ENCODE peak calls at places on chromosomes 3 and 15, in four cellular contexts. C is IMR-90, S is mesendoderm, X is H1. A is an unnamed sample.

GRCh38 chr3:58973796-58974195 is 76.0 kb downstream of the CFAP20DC start:
- DNase-seq in X (no peak), C (peak; percentile 79), S (no peak), A (no peak)

GRCh38 chr3:36969540-36970432 is 23.1 kb downstream of the EPM2AIP1 start:
- DNase-seq in S (peak; percentile 98), C (peak; percentile 93), X (no peak), A (peak; percentile 60)

GRCh38 chr3:111768571-111769100 is 90.4 kb upstream of the PHLDB2 start:
- DNase-seq in S (no peak), C (peak; percentile 91), X (no peak), A (no peak)

GRCh38 chr3:127264292-127264691 is 23.6 kb downstream of the PRR20G start:
- DNase-seq in S (no peak), X (no peak), C (peak; percentile 12), A (no peak)

GRCh38 chr3:126025116-126025729 is 56.2 kb downstream of the ROPN1B start:
- DNase-seq in C (no peak), S (no peak), X (no peak), A (peak; percentile 22)

GRCh38 chr3:35602395-35602936 is 36.9 kb upstream of the ARPP21 start:
- DNase-seq in X (no peak), S (no peak), C (no peak), A (no peak)

GRCh38 chr3:32045091-32045964 is 61.1 kb upstream of the GPD1L start:
- DNase-seq in S (peak; percentile 23), X (no peak), C (peak; percentile 81), A (peak; percentile 38)

GRCh38 chr15:44082558-44083151 is 112.4 kb downstream of the FRMD5 start:
- DNase-seq in X (no peak), C (peak; percentile 32), S (no peak), A (no peak)

GRCh38 chr3:71060536-71060935 is 523.0 kb downstream of the FOXP1 start:
- DNase-seq in S (no peak), C (no peak), X (no peak), A (no peak)

GRCh38 chr15:48433226-48433886 is 102.1 kb downstream of the DUT start:
- DNase-seq in S (no peak), X (no peak), C (peak; percentile 73), A (no peak)

GRCh38 chr15:90035095-90035834 is 34.1 kb downstream of the ZNF710 start:
- DNase-seq in C (peak; percentile 62), S (peak; percentile 84), X (no peak), A (no peak)

GRCh38 chr3:186974824-186975281 is 44.5 kb downstream of the ST6GAL1 start:
- DNase-seq in C (no peak), X (no peak), S (no peak), A (no peak)

GRCh38 chr3:20668411-20668810 is 482.4 kb upstream of the SGO1 start:
- DNase-seq in C (no peak), S (peak; percentile 87), X (peak; percentile 19), A (peak; percentile 72)

GRCh38 chr3:43162573-43163084 is 56.8 kb upstream of the POMGNT2 start:
- DNase-seq in C (no peak), S (peak; percentile 34), X (no peak), A (no peak)

GRCh38 chr15:61812476-61812875 is 247.8 kb downstream of the VPS13C start:
- DNase-seq in S (no peak), C (no peak), X (no peak), A (no peak)

GRCh38 chr3:167450195-167450594 is 23.6 kb downstream of the SERPINI2 start:
- DNase-seq in C (no peak), S (no peak), X (no peak), A (no peak)

GRCh38 chr15:35871812-35872211 is 325.8 kb upstream of the DPH6 start:
- DNase-seq in X (no peak), S (no peak), C (no peak), A (no peak)
- H4K5ac ChIP-seq in X (no peak overlapping the region), S (no peak overlapping the region), C (no peak overlapping the region), A (no peak overlapping the region)

DNA sequence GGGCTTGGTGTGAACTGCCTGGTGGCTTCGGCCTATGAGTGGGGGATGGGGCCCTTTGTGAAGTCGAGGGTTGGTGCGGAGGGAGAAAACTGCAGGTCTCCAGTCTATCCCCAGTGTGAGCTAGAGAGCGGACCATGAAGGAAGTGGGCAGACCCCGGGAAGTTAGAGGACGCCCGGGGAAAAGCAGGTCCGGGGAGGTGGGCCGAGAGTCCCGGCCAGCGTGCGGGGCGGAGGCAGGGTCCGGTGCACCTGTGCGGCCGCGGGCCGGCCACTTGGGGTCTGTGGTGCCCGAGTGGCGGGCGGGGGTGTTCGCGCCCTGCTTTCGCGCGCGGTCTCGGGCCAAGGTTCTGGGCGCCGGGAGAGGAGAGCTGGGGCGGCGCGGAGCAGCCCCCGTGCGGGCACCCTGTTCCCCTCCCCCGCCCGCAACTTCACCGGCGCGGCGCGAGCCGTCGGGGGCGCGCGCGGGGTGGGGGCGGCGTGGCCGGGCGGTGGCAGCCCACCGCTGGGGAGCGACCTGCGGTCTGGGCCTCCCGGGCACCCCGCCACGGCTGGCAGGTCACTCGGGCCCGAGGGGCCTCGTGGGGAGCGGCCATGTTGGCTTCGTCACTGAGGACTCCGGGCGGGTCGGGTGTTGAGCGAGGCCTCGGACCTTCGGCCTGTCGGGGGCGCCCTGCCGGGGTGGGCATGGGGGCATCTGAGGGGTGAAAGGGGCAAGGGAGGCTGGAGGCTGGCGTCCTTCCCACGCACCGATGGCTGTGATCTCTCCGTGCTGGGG is 4.8 kb downstream of the UBE2E1 start:
- DNase-seq in C (no peak), X (peak; percentile 59), S (peak; percentile 95), A (peak; percentile 79)
- H2BK120ac ChIP-seq in C (peak overlapping the region; percentile 2), X (no peak overlapping the region), S (peak overlapping the region; percentile 55), A (no peak overlapping the region)

GRCh38 chr15:60128710-60129109 is 124.6 kb downstream of the FOXB1 start:
- DNase-seq in C (no peak), X (no peak), S (no peak), A (no peak)
- H4K5ac ChIP-seq in C (no peak overlapping the region), X (no peak overlapping the region), S (no peak overlapping the region), A (no peak overlapping the region)

GRCh38 chr3:49723631-49724551 is at the start of gene GMPPB:
- DNase-seq in S (peak; percentile 99), C (peak; percentile 95), X (peak; percentile 91), A (peak; percentile 98)
- H2BK120ac ChIP-seq in S (no peak within 1 kb of the TSS), C (peak within 1 kb of the TSS; percentile 32), X (no peak within 1 kb of the TSS), A (no peak within 1 kb of the TSS)

DNA sequence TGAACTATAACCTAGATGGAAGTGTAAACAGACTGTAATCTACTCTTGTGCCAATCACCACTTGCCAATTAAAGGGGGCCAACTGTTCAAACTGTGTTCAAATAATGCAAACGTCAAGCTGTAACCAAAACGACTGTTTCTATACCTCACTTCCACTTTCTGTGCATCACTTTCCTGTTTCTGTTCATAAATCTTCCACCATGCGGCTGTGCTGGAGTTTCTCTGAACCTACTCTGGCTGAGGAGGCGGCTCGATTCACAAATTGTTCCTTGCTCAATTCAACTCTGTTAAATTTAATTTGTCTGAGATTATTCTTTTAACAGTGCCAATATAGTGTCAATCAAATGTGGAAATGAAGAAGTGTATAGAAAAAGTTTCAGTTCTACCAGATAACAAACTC is 206.7 kb upstream of the TBC1D5 start:
- DNase-seq in S (no peak), C (no peak), X (no peak), A (no peak)
- H4K5ac ChIP-seq in S (no peak overlapping the region), C (no peak overlapping the region), X (no peak overlapping the region), A (no peak overlapping the region)

GRCh38 chr3:74124716-74125115 is 489.7 kb downstream of the CNTN3 start:
- DNase-seq in X (no peak), C (no peak), S (no peak), A (no peak)

GRCh38 chr3:74127261-74127660 is 487.2 kb downstream of the CNTN3 start:
- DNase-seq in C (no peak), S (no peak), X (no peak), A (no peak)

GRCh38 chr3:74122281-74122680 is 492.2 kb downstream of the CNTN3 start:
- DNase-seq in C (no peak), S (no peak), X (no peak), A (no peak)

GRCh38 chr3:74119221-74119620 is 494.5 kb upstream of the PDZRN3 start:
- DNase-seq in C (no peak), S (no peak), X (no peak), A (no peak)

GRCh38 chr3:74121761-74122160 is 492.7 kb downstream of the CNTN3 start:
- DNase-seq in X (no peak), S (no peak), C (peak; percentile 10), A (no peak)
- H2BK120ac ChIP-seq in X (no peak overlapping the region), S (no peak overlapping the region), C (no peak overlapping the region), A (no peak overlapping the region)

GRCh38 chr3:106309274-106309673 is 440.5 kb upstream of the CBLB start:
- DNase-seq in S (no peak), C (no peak), X (no peak), A (no peak)
- H4K5ac ChIP-seq in S (no peak overlapping the region), C (no peak overlapping the region), X (no peak overlapping the region), A (no peak overlapping the region)

DNA sequence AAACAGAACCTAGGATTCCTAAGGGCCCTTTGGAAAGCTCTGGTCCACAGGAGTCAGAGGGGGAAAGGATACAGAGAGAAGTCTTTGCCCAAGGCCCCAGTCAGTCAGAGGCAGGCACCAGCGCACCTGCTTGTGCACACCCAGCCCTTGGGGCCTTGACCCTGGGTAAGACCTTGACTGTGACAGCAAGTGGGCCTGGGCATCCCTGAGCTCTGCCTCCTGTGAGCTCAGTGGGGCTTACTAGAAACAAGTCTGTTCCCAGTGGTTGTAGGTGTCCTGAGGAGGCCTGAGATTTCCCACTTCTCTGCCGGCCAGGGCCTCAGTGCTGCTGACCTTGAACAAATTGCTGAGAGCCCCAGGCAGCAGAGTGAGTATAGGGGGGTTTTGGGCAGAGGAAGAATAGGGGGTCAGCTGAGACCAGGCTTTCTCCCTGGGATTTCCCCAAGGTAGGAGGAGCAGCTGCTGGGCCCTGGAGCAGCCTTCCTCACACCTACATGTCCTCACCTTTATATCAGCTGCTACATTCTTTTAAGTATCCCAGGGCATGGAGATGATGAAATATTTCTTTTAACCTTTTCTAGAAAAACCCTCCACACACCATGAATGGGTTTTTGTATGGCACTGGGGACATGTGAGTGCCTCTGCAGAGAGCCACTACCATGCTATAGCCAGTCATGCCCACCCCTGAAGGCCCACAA is 9.7 kb upstream of the DAG1 start:
- DNase-seq in X (no peak), S (peak; percentile 59), C (no peak), A (no peak)
- H2BK120ac ChIP-seq in X (peak overlapping the region; percentile 95), S (peak overlapping the region; percentile 78), C (no peak overlapping the region), A (peak overlapping the region; percentile 14)

DNA sequence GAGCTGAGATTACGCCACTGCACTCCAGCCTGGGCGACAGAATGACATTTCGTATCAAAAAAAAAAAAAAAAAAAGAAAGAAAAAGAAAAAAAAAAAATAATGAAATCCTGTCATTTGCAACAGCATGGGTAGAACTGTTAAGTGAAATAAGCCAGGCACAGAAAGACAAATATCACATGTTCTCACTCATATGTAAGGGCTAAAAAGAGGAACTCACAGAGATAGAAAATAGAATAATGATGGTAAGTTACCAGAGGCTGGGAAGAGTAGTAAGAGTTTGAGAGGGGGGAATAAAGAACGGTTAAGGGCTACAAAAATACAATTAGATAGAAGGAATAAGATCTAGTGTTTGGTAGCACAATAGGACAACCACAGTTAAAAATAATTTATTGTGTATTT is 19.7 kb downstream of the DENND6A start:
- DNase-seq in X (no peak), C (no peak), S (no peak), A (no peak)
- H4K5ac ChIP-seq in X (no peak overlapping the region), C (no peak overlapping the region), S (no peak overlapping the region), A (no peak overlapping the region)

A was measured in H9.